ENCODE peak calls at places on chromosomes 1 and 21, in eight cellular contexts. N is esophagus squamous epithelium, C is heart left ventricle, J is HCT116, G is uterus, Y is A549, A is transverse colon, V is adrenal gland. F is an unnamed sample.

GRCh38 chr21:33031562-33031961 is 5.8 kb downstream of the OLIG2 start:
- DNase-seq in N (no peak), C (no peak), J (no peak), G (no peak), Y (no peak), A (no peak), V (no peak), F (no peak)

GRCh38 chr1:93463960-93464359 is 16.0 kb downstream of the FNBP1L start:
- DNase-seq in N (no peak), C (no peak), J (no peak), G (no peak), Y (no peak), A (no peak), V (no peak), F (no peak)

GRCh38 chr1:52927219-52928082 is at the start of gene SCP2:
- DNase-seq in N (no peak), C (peak; percentile 86), J (peak; percentile 8), G (peak; percentile 84), Y (peak; percentile 60), A (peak; percentile 89), V (peak; percentile 86), F (peak; percentile 82)

GRCh38 chr1:29842130-29842529 is 605.8 kb downstream of the PTPRU start:
- DNase-seq in N (no peak), C (no peak), J (no peak), G (no peak), Y (no peak), A (no peak), V (no peak), F (no peak)

GRCh38 chr1:54372978-54373377 is 33.2 kb downstream of the SSBP3 start:
- DNase-seq in N (no peak), C (no peak), J (no peak), G (no peak), Y (no peak), A (no peak), V (no peak), F (no peak)

GRCh38 chr21:41426656-41427311 is 745 bp downstream of the MX1 start:
- DNase-seq in N (no peak), C (no peak), J (no peak), G (no peak), Y (no peak), A (no peak), V (no peak), F (no peak)

GRCh38 chr1:54498383-54499096 is 49.5 kb upstream of the ACOT11 start:
- DNase-seq in N (no peak), C (no peak), J (no peak), G (no peak), Y (no peak), A (no peak), V (no peak), F (no peak)

GRCh38 chr1:234961468-234962339 is 166.9 kb downstream of the TOMM20 start:
- DNase-seq in N (no peak), C (no peak), J (no peak), G (no peak), Y (peak; percentile 90), A (no peak), V (peak; percentile 59), F (peak; percentile 78)

GRCh38 chr1:230158422-230159291 is 91.6 kb downstream of the GALNT2 start:
- DNase-seq in N (no peak), C (peak; percentile 24), J (no peak), G (no peak), Y (no peak), A (peak; percentile 60), V (peak; percentile 14), F (no peak)

GRCh38 chr1:43975249-43975961 is 645 bp downstream of the ATP6V0B start:
- DNase-seq in N (no peak), C (peak; percentile 70), J (no peak), G (no peak), Y (no peak), A (peak; percentile 73), V (peak; percentile 75), F (peak; percentile 80)

GRCh38 chr1:31576201-31576669 is at the start of gene TINAGL1:
- DNase-seq in N (no peak), C (peak; percentile 80), J (peak; percentile 77), G (peak; percentile 70), Y (no peak), A (peak; percentile 94), V (no peak), F (peak; percentile 79)
- H3K4me3 ChIP-seq in N (peak within 1 kb of the TSS; percentile 71), C (peak within 1 kb of the TSS; percentile 89), J (peak within 1 kb of the TSS; percentile 73), G (peak within 1 kb of the TSS; percentile 48), Y (no peak within 1 kb of the TSS), A (peak within 1 kb of the TSS; percentile 71), V (no peak within 1 kb of the TSS), F (no peak within 1 kb of the TSS)

DNA sequence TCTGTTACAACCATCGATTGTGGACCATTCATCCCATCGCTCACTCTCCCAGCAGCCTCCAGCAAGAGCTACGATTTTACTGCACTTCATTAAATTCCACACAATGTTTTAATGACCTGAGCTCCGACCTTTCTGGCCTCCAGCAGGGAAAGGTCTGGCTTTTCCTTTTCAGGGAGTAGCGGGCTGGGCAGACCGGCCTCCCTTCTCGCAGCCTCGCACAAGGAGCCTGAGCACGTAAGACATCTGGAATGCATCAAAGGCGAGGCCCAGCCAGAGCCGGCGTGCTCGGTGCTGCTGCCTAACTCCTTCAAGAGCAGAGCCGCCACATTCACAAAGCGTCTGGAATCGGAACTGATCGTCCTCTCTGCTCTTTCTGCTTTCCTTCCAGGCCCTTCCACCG is 32.5 kb upstream of the FHAD1 start:
- DNase-seq in N (no peak), C (no peak), J (no peak), G (peak; percentile 48), Y (no peak), A (peak; percentile 36), V (peak; percentile 19), F (no peak)
- H3K4me1 ChIP-seq in N (peaks cover 22% of the 10 kb centered on the region), C (no peaks in the 10 kb centered on the region), J (peaks cover 10% of the 10 kb centered on the region), G (no peaks in the 10 kb centered on the region), Y (peaks cover 17% of the 10 kb centered on the region), A (peaks cover 6% of the 10 kb centered on the region), V (peaks cover 78% of the 10 kb centered on the region), F (peaks cover 54% of the 10 kb centered on the region)

DNA sequence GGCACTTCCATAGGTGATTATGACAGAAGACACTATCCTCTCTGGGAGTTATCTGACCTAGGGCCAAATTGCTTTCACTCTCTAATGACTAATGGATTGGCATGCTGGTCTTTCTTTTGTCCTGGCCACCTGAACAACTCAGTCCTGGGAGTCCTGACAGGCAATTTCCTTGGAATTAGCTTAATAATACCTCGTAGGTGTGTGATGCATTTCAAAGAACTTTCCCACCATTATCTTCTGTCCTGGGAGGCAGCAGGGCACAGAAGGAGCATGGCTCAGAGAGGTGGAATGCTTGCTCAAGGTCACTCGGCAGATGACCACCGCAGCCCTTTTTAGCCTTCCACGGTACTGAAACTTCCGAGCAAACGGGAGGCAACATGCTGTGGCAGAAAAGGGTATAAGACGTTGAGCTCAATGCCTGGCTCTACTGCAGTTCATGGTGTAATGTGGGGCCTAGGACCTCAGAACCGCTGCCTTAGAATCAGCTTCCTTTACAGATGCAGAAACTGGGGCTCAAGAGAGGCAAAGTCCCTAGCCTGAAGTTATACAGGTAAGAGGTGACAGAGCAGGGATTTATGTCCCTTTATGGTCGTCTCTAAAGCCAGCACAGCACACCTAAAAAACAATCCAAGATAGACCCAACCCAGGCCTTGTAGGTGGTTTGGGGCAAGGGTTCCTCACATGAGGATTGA is 3.2 kb downstream of the ID3 start:
- DNase-seq in N (no peak), C (peak; percentile 42), J (peak; percentile 67), G (no peak), Y (peak; percentile 87), A (peak; percentile 54), V (no peak), F (peak; percentile 60)
- TF ChIP-seq POLR2A in N (no peak), C (no peak), J (no peak), G (no peak), Y (peak; percentile 74), A (no peak), V (peak; percentile 12), F (no peak)

DNA sequence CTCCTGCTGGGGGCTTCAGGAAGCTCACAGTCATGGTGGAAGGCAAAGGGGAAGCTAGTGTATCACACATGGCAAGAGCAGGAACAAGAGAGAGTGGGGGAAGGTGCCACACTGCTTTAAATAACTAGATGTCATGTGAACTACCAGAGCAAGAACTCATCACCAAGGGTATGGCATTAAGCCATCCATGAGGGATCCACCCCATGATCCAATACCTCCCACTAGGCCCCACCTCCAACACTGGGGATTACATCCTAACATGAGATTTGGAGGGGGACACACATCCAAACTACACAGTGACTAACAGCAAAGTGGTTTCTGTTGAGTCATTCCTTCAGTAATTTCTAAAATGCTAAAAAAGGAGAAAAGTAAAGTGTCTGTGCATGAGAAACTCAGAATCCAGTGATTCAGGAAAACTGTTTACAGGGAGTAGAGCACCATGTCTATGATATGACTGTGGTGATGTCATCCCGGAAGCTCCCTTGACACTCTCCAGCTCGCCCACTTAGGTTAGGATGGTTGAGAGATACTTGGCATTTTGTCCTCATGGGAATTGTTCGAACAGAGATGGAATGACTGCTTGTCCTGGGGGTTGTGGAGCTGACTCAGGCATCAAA is 50.3 kb downstream of the CHD1L start:
- DNase-seq in N (no peak), C (no peak), J (no peak), G (peak; percentile 27), Y (peak; percentile 9), A (no peak), V (no peak), F (no peak)
- H3K4me3 ChIP-seq in N (no peak overlapping the region), C (no peak overlapping the region), J (no peak overlapping the region), G (no peak overlapping the region), Y (no peak overlapping the region), A (no peak overlapping the region), V (no peak overlapping the region), F (no peak overlapping the region)

GRCh38 chr21:45317401-45318145 is 29.9 kb upstream of the POFUT2 start:
- DNase-seq in N (no peak), C (no peak), J (peak; percentile 32), G (peak; percentile 36), Y (peak; percentile 52), A (no peak), V (no peak), F (peak; percentile 3)
- H3K4me1 ChIP-seq in N (peaks cover 43% of the 10 kb centered on the region), C (peaks cover 30% of the 10 kb centered on the region), J (peaks cover 32% of the 10 kb centered on the region), G (no peaks in the 10 kb centered on the region), Y (peaks cover 57% of the 10 kb centered on the region), A (peaks cover 16% of the 10 kb centered on the region), V (peaks cover 12% of the 10 kb centered on the region), F (peaks cover 35% of the 10 kb centered on the region)

GRCh38 chr1:33094486-33094885 is 13.5 kb downstream of the AZIN2 start:
- DNase-seq in N (no peak), C (no peak), J (no peak), G (no peak), Y (no peak), A (no peak), V (no peak), F (no peak)
- TF ChIP-seq POLR2A in N (no peak), C (no peak), J (no peak), G (no peak), Y (no peak), A (no peak), V (no peak), F (no peak)

GRCh38 chr21:31872452-31873274 is at the start of gene HUNK:
- DNase-seq in N (no peak), C (peak; percentile 24), J (no peak), G (peak; percentile 42), Y (peak; percentile 28), A (peak; percentile 58), V (peak; percentile 4), F (peak; percentile 73)
- H3K4me3 ChIP-seq in N (peak within 1 kb of the TSS; percentile 79), C (peak within 1 kb of the TSS; percentile 68), J (no peak within 1 kb of the TSS), G (peak within 1 kb of the TSS; percentile 72), Y (peak within 1 kb of the TSS; percentile 74), A (peak within 1 kb of the TSS; percentile 74), V (no peak within 1 kb of the TSS), F (peak within 1 kb of the TSS; percentile 76)